ENCODE peak calls at places on chromosomes 1 and 21, in five cellular contexts. One of them, this sample, is unnamed.
A peak's percentile ranks its signal among the peaks of the same experiment; 100 is the strongest.

GRCh38 chr1:201310986-201311355 is 27.7 kb downstream of the PKP1 start:
- DNase-seq in SW 1271: no peak
- DNase-seq in left ventricle myocardium superior: no peak
- DNase-seq in caudate nucleus: no peak
- DNase-seq in stimulated activated CD8-positive, alpha-beta memory T cell treated with anti-CD3 and anti-CD28 coated beads, Interleukin-2, amount 100 ng/mL, for 48 hours: no peak
- DNase-seq in this sample: no peak

GRCh38 chr1:45205000-45205909 is 1.1 kb downstream of the ZSWIM5 start:
- DNase-seq in stimulated activated CD8-positive, alpha-beta memory T cell treated with anti-CD3 and anti-CD28 coated beads, Interleukin-2, amount 100 ng/mL, for 48 hours: no peak
- DNase-seq in SW 1271: no peak
- DNase-seq in left ventricle myocardium superior: peak; percentile 61
- DNase-seq in caudate nucleus: no peak
- DNase-seq in this sample: peak; percentile 23

GRCh38 chr1:116902027-116902426 is 7.7 kb upstream of the PTGFRN start:
- DNase-seq in left ventricle myocardium superior: no peak
- DNase-seq in stimulated activated CD8-positive, alpha-beta memory T cell treated with anti-CD3 and anti-CD28 coated beads, Interleukin-2, amount 100 ng/mL, for 48 hours: no peak
- DNase-seq in SW 1271: no peak
- DNase-seq in caudate nucleus: no peak
- DNase-seq in this sample: no peak

GRCh38 chr1:103513720-103514119 is 11.8 kb upstream of the RNPC3 start:
- DNase-seq in left ventricle myocardium superior: no peak
- DNase-seq in stimulated activated CD8-positive, alpha-beta memory T cell treated with anti-CD3 and anti-CD28 coated beads, Interleukin-2, amount 100 ng/mL, for 48 hours: no peak
- DNase-seq in SW 1271: no peak
- DNase-seq in caudate nucleus: no peak
- DNase-seq in this sample: no peak

GRCh38 chr1:159056069-159056698 is 20.4 kb downstream of the AIM2 start:
- DNase-seq in caudate nucleus: no peak
- DNase-seq in SW 1271: no peak
- DNase-seq in stimulated activated CD8-positive, alpha-beta memory T cell treated with anti-CD3 and anti-CD28 coated beads, Interleukin-2, amount 100 ng/mL, for 48 hours: no peak
- DNase-seq in left ventricle myocardium superior: no peak
- DNase-seq in this sample: no peak

GRCh38 chr1:164320780-164321683 is 238.0 kb upstream of the PBX1 start:
- DNase-seq in SW 1271: no peak
- DNase-seq in stimulated activated CD8-positive, alpha-beta memory T cell treated with anti-CD3 and anti-CD28 coated beads, Interleukin-2, amount 100 ng/mL, for 48 hours: no peak
- DNase-seq in caudate nucleus: peak; percentile 32
- DNase-seq in left ventricle myocardium superior: peak; percentile 67
- DNase-seq in this sample: no peak

GRCh38 chr1:65247419-65248359 is 61.7 kb upstream of the DNAJC6 start:
- DNase-seq in caudate nucleus: peak; percentile 78
- DNase-seq in left ventricle myocardium superior: no peak
- DNase-seq in SW 1271: peak; percentile 20
- DNase-seq in stimulated activated CD8-positive, alpha-beta memory T cell treated with anti-CD3 and anti-CD28 coated beads, Interleukin-2, amount 100 ng/mL, for 48 hours: no peak
- DNase-seq in this sample: no peak

GRCh38 chr1:32759997-32760623 is 57.0 kb downstream of the YARS1 start:
- DNase-seq in SW 1271: no peak
- DNase-seq in stimulated activated CD8-positive, alpha-beta memory T cell treated with anti-CD3 and anti-CD28 coated beads, Interleukin-2, amount 100 ng/mL, for 48 hours: no peak
- DNase-seq in caudate nucleus: no peak
- DNase-seq in left ventricle myocardium superior: peak; percentile 33
- DNase-seq in this sample: no peak

GRCh38 chr1:150160964-150161626 is 11.4 kb downstream of the PLEKHO1 start:
- DNase-seq in stimulated activated CD8-positive, alpha-beta memory T cell treated with anti-CD3 and anti-CD28 coated beads, Interleukin-2, amount 100 ng/mL, for 48 hours: no peak
- DNase-seq in SW 1271: no peak
- DNase-seq in left ventricle myocardium superior: no peak
- DNase-seq in caudate nucleus: no peak
- DNase-seq in this sample: no peak

GRCh38 chr1:204545202-204545601 is 29.0 kb downstream of the MDM4 start:
- DNase-seq in left ventricle myocardium superior: no peak
- DNase-seq in SW 1271: no peak
- DNase-seq in caudate nucleus: no peak
- DNase-seq in stimulated activated CD8-positive, alpha-beta memory T cell treated with anti-CD3 and anti-CD28 coated beads, Interleukin-2, amount 100 ng/mL, for 48 hours: no peak
- DNase-seq in this sample: no peak

GRCh38 chr1:40877681-40878080 is 15.5 kb upstream of the CITED4 start:
- DNase-seq in caudate nucleus: no peak
- DNase-seq in stimulated activated CD8-positive, alpha-beta memory T cell treated with anti-CD3 and anti-CD28 coated beads, Interleukin-2, amount 100 ng/mL, for 48 hours: no peak
- DNase-seq in SW 1271: peak; percentile 73
- DNase-seq in left ventricle myocardium superior: peak; percentile 64
- DNase-seq in this sample: peak; percentile 34

GRCh38 chr21:31343680-31344480 is at the start of gene TIAM1:
- DNase-seq in caudate nucleus: peak; percentile 32
- DNase-seq in SW 1271: peak; percentile 46
- DNase-seq in left ventricle myocardium superior: peak; percentile 79
- DNase-seq in stimulated activated CD8-positive, alpha-beta memory T cell treated with anti-CD3 and anti-CD28 coated beads, Interleukin-2, amount 100 ng/mL, for 48 hours: no peak
- DNase-seq in this sample: no peak

GRCh38 chr21:46551636-46552241 is 53.1 kb downstream of the S100B start:
- DNase-seq in caudate nucleus: no peak
- DNase-seq in left ventricle myocardium superior: peak; percentile 49
- DNase-seq in SW 1271: no peak
- DNase-seq in stimulated activated CD8-positive, alpha-beta memory T cell treated with anti-CD3 and anti-CD28 coated beads, Interleukin-2, amount 100 ng/mL, for 48 hours: peak; percentile 34
- DNase-seq in this sample: no peak

This sample was measured in KBM-7.